ENCODE peak calls at places on chromosomes 4 and X, in six cellular contexts. One of them, this sample, is unnamed.

GRCh38 chr4:89109841-89110540 is 1.3 kb upstream of the TIGD2 start:
- DNase-seq in HepG2: no peak
- DNase-seq in H1: no peak
- DNase-seq in SK-N-SH: peak; percentile 24
- DNase-seq in HCT116: no peak
- DNase-seq in K562: no peak
- DNase-seq in this sample: no peak

GRCh38 chrX:71671938-71672337 is 4.6 kb downstream of the LOC101059915 start:
- DNase-seq in H1: no peak
- DNase-seq in HepG2: no peak
- DNase-seq in SK-N-SH: no peak
- DNase-seq in K562: no peak
- DNase-seq in HCT116: no peak
- DNase-seq in this sample: no peak

GRCh38 chr4:57119054-57119651 is 9.0 kb upstream of the IGFBP7 start:
- DNase-seq in K562: no peak
- DNase-seq in H1: no peak
- DNase-seq in HCT116: no peak
- DNase-seq in SK-N-SH: no peak
- DNase-seq in HepG2: no peak
- DNase-seq in this sample: no peak

GRCh38 chr4:54433686-54434085 is 204.6 kb downstream of the PDGFRA start:
- DNase-seq in K562: no peak
- DNase-seq in H1: no peak
- DNase-seq in HepG2: no peak
- DNase-seq in HCT116: peak; percentile 3
- DNase-seq in SK-N-SH: no peak
- DNase-seq in this sample: no peak

GRCh38 chrX:112654871-112655270 is 24.9 kb downstream of the LHFPL1 start:
- DNase-seq in SK-N-SH: no peak
- DNase-seq in HepG2: no peak
- DNase-seq in HCT116: no peak
- DNase-seq in K562: no peak
- DNase-seq in H1: no peak
- DNase-seq in this sample: no peak

GRCh38 chr4:19382993-19383392 is 868.7 kb upstream of the SLIT2 start:
- DNase-seq in HepG2: no peak
- DNase-seq in K562: no peak
- DNase-seq in HCT116: no peak
- DNase-seq in H1: no peak
- DNase-seq in SK-N-SH: no peak
- DNase-seq in this sample: no peak

GRCh38 chrX:13463608-13464007 is 105.8 kb upstream of the EGFL6 start:
- DNase-seq in H1: no peak
- DNase-seq in SK-N-SH: no peak
- DNase-seq in HepG2: no peak
- DNase-seq in K562: no peak
- DNase-seq in HCT116: no peak
- DNase-seq in this sample: no peak

GRCh38 chr4:106019771-106020170 is 124.5 kb downstream of the NPNT start:
- DNase-seq in H1: no peak
- DNase-seq in HCT116: no peak
- DNase-seq in K562: no peak
- DNase-seq in SK-N-SH: no peak
- DNase-seq in HepG2: no peak
- DNase-seq in this sample: no peak

GRCh38 chr4:13887010-13887409 is 259.5 kb upstream of the BOD1L1 start:
- DNase-seq in K562: no peak
- DNase-seq in H1: no peak
- DNase-seq in SK-N-SH: no peak
- DNase-seq in HepG2: no peak
- DNase-seq in HCT116: no peak
- DNase-seq in this sample: no peak

GRCh38 chrX:35276115-35276514 is 333.5 kb downstream of the FAM47B start:
- DNase-seq in K562: no peak
- DNase-seq in SK-N-SH: no peak
- DNase-seq in HepG2: no peak
- DNase-seq in H1: no peak
- DNase-seq in HCT116: no peak
- DNase-seq in this sample: no peak

GRCh38 chr4:46975144-46975543 is 18.2 kb downstream of the GABRA4 start:
- DNase-seq in SK-N-SH: no peak
- DNase-seq in HCT116: no peak
- DNase-seq in HepG2: no peak
- DNase-seq in K562: no peak
- DNase-seq in H1: no peak
- DNase-seq in this sample: no peak

GRCh38 chr4:38223801-38224236 is 263.6 kb downstream of the PTTG2 start:
- DNase-seq in K562: no peak
- DNase-seq in SK-N-SH: no peak
- DNase-seq in HCT116: no peak
- DNase-seq in H1: no peak
- DNase-seq in HepG2: peak; percentile 81
- DNase-seq in this sample: no peak

GRCh38 chr4:143773998-143774898 is 73.8 kb upstream of the FREM3 start:
- DNase-seq in HepG2: peak; percentile 58
- DNase-seq in H1: peak; percentile 31
- DNase-seq in K562: peak; percentile 50
- DNase-seq in SK-N-SH: peak; percentile 21
- DNase-seq in HCT116: peak; percentile 58
- DNase-seq in this sample: peak; percentile 5

GRCh38 chr4:44760142-44760898 is 34.0 kb upstream of the GNPDA2 start:
- DNase-seq in SK-N-SH: peak; percentile 15
- DNase-seq in K562: peak; percentile 31
- DNase-seq in HepG2: peak; percentile 7
- DNase-seq in H1: no peak
- DNase-seq in HCT116: peak; percentile 19
- DNase-seq in this sample: peak; percentile 1

GRCh38 chr4:78829296-78829695 is 53.1 kb downstream of the BMP2K start:
- DNase-seq in SK-N-SH: no peak
- DNase-seq in HCT116: no peak
- DNase-seq in K562: no peak
- DNase-seq in H1: no peak
- DNase-seq in HepG2: no peak
- DNase-seq in this sample: no peak

GRCh38 chrX:17036172-17036961 is 89.9 kb downstream of the REPS2 start:
- DNase-seq in HCT116: no peak
- DNase-seq in HepG2: no peak
- DNase-seq in SK-N-SH: no peak
- DNase-seq in K562: no peak
- DNase-seq in H1: no peak
- DNase-seq in this sample: no peak

GRCh38 chrX:17077349-17077748 is 130.9 kb downstream of the REPS2 start:
- DNase-seq in HCT116: no peak
- DNase-seq in SK-N-SH: no peak
- DNase-seq in H1: no peak
- DNase-seq in HepG2: no peak
- DNase-seq in K562: no peak
- DNase-seq in this sample: no peak

GRCh38 chr4:148787831-148788477 is 345.7 kb upstream of the NR3C2 start:
- DNase-seq in K562: no peak
- DNase-seq in H1: no peak
- DNase-seq in SK-N-SH: no peak
- DNase-seq in HCT116: no peak
- DNase-seq in HepG2: no peak
- DNase-seq in this sample: no peak

GRCh38 chrX:39497717-39498265 is 600.0 kb downstream of the BCOR start:
- DNase-seq in K562: no peak
- DNase-seq in SK-N-SH: no peak
- DNase-seq in HepG2: no peak
- DNase-seq in HCT116: no peak
- DNase-seq in H1: no peak
- DNase-seq in this sample: no peak

GRCh38 chrX:132071260-132071659 is 48.2 kb downstream of the STK26 start:
- DNase-seq in K562: peak; percentile 7
- DNase-seq in HCT116: no peak
- DNase-seq in HepG2: peak; percentile 1
- DNase-seq in SK-N-SH: peak; percentile 10
- DNase-seq in H1: no peak
- DNase-seq in this sample: peak; percentile 12

GRCh38 chr4:174559894-174560293 is 37.6 kb upstream of the HPGD start:
- DNase-seq in HCT116: no peak
- DNase-seq in H1: no peak
- DNase-seq in SK-N-SH: no peak
- DNase-seq in K562: no peak
- DNase-seq in HepG2: no peak
- DNase-seq in this sample: peak; percentile 62

GRCh38 chr4:112736718-112737135 is 99.8 kb downstream of the LARP7 start:
- DNase-seq in HepG2: no peak
- DNase-seq in SK-N-SH: no peak
- DNase-seq in H1: no peak
- DNase-seq in HCT116: no peak
- DNase-seq in K562: no peak
- DNase-seq in this sample: no peak

GRCh38 chr4:185837415-185838103 is 25.6 kb upstream of the SORBS2 start:
- DNase-seq in SK-N-SH: no peak
- DNase-seq in HepG2: no peak
- DNase-seq in K562: no peak
- DNase-seq in HCT116: no peak
- DNase-seq in H1: no peak
- DNase-seq in this sample: no peak

DNA sequence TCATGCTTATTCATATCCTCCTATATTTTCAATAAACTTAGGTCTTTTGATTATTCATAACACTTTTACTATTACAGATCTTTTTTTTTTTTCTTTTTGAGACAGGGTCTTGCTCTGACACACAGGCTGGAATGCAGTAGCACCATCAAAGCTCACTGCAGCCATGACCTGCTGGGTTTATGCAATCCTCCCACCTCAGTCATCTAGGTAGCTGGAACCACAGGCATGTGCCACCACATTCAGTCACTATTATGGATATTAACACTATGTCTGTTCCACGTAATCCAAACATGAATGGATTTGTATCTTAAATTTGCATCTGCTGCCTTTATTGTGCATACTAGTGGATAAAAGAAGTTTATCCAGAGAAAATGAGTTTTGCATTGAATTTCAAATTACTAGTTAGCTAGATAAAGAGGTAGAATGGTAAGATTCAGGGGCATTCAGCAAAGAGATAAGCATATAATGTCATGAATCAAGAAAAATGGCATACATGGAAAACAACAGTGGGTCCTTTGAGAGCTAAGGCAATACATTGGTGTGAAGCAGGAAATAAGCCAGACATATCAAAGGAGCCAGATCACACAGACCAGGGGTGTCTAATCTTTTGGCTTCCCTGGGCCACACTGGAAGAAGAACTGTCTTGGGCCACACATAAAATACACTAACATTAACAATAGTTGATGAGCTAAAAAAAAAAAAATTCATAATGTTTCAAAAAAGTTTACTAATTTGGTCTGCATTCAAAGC is 13.9 kb downstream of the ANAPC10 start:
- DNase-seq in K562: no peak
- DNase-seq in SK-N-SH: no peak
- DNase-seq in HCT116: peak; percentile 45
- DNase-seq in HepG2: peak; percentile 10
- DNase-seq in H1: no peak
- DNase-seq in this sample: no peak
- TF ChIP-seq JUND in K562: no peak
- TF ChIP-seq JUND in SK-N-SH: no peak
- TF ChIP-seq JUND in HCT116: no peak
- TF ChIP-seq JUND in HepG2: no peak
- TF ChIP-seq JUND in H1: no peak
- TF ChIP-seq JUND in this sample: no peak

GRCh38 chr4:94714761-94715160 is 43.0 kb upstream of the BMPR1B start:
- DNase-seq in HepG2: no peak
- DNase-seq in SK-N-SH: no peak
- DNase-seq in K562: no peak
- DNase-seq in H1: no peak
- DNase-seq in HCT116: no peak
- DNase-seq in this sample: no peak
- TF ChIP-seq JUND in HepG2: no peak
- TF ChIP-seq JUND in SK-N-SH: no peak
- TF ChIP-seq JUND in K562: no peak
- TF ChIP-seq JUND in H1: no peak
- TF ChIP-seq JUND in HCT116: no peak
- TF ChIP-seq JUND in this sample: no peak

GRCh38 chr4:144799486-144799885 is 153.5 kb downstream of the HHIP start:
- DNase-seq in H1: no peak
- DNase-seq in K562: no peak
- DNase-seq in HCT116: no peak
- DNase-seq in SK-N-SH: no peak
- DNase-seq in HepG2: no peak
- DNase-seq in this sample: no peak
- TF ChIP-seq JUND in H1: no peak
- TF ChIP-seq JUND in K562: no peak
- TF ChIP-seq JUND in HCT116: no peak
- TF ChIP-seq JUND in SK-N-SH: no peak
- TF ChIP-seq JUND in HepG2: no peak
- TF ChIP-seq JUND in this sample: no peak

DNA sequence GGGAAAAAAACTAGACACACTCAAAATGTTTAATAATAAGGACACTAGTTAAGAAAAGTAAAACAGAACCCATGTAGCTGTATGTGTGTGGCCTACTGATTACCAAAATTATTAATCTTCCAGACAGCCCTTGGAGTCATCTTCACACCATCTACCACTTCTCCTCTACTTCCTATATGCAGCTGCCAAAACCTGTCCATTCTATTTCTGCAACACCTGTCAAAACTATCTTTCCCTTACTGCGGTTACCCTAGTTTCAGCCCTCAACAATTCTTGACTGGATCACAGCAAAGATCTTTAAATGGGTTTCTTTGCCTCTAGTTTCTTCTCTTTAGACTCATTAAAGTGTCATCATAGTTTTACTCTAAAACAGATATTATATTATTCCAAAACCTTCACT is 72.6 kb downstream of the GPR82 start:
- DNase-seq in H1: no peak
- DNase-seq in HepG2: no peak
- DNase-seq in HCT116: no peak
- DNase-seq in K562: no peak
- DNase-seq in SK-N-SH: no peak
- DNase-seq in this sample: no peak
- TF ChIP-seq JUND in H1: no peak
- TF ChIP-seq JUND in HepG2: no peak
- TF ChIP-seq JUND in HCT116: no peak
- TF ChIP-seq JUND in K562: no peak
- TF ChIP-seq JUND in SK-N-SH: no peak
- TF ChIP-seq JUND in this sample: no peak

DNA sequence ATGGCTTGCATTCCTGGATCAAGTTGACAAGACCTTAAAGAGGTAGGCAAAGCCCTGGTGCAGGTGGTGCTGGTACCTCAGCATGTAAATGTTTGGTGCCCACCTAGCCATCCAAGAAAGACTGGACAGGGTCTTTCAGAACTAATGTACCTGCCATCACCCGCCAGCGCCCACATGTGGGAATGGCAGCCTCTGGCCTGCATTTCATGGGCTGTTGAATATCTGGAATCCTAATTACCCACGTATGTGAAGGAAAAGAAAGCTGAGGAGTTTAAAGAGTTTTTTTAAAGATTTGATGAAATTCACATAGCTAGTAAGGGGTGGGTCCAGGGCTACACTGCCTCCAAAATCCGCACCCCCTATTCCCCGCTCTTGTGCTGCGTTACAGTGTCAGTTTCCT is 8.6 kb upstream of the CCDC149 start:
- DNase-seq in SK-N-SH: no peak
- DNase-seq in HCT116: no peak
- DNase-seq in H1: no peak
- DNase-seq in K562: no peak
- DNase-seq in HepG2: no peak
- DNase-seq in this sample: no peak
- TF ChIP-seq JUND in SK-N-SH: no peak
- TF ChIP-seq JUND in HCT116: no peak
- TF ChIP-seq JUND in H1: no peak
- TF ChIP-seq JUND in K562: no peak
- TF ChIP-seq JUND in HepG2: no peak
- TF ChIP-seq JUND in this sample: no peak